ENCODE peak calls at places on chromosome 6, in eight cellular contexts. L is uterus; O is left ventricle myocardium inferior; Z is iPS DF 6.9; P is CD8-positive, alpha-beta T cell; N is body of pancreas; M is heart left ventricle; I is trophoblast cell. K is an unnamed sample. For H3K9me3 and H3K27me3, the result is how much of the 10 kb centered on the place peaks cover.

GRCh38 chr6:109644131-109644530 is 46.9 kb downstream of the AK9 start:
- DNase-seq in O (no peak), P (no peak), N (no peak), I (no peak), L (no peak), M (no peak), Z (no peak), K (no peak)

GRCh38 chr6:42552380-42552779 is 11.4 kb upstream of the UBR2 start:
- DNase-seq in Z (no peak), O (no peak), N (no peak), L (no peak), M (no peak), P (no peak), I (no peak), K (no peak)

GRCh38 chr6:128806274-128806673 is 76.7 kb upstream of the LAMA2 start:
- DNase-seq in P (no peak), M (no peak), L (no peak), Z (no peak), N (no peak), I (peak), O (no peak), K (no peak)

GRCh38 chr6:56279346-56280080 is 32.1 kb upstream of the COL21A1 start:
- DNase-seq in O (no peak), L (no peak), I (peak), M (no peak), P (no peak), N (no peak), Z (no peak), K (no peak)

GRCh38 chr6:46898011-46898410 is 23.7 kb downstream of the ADGRF5 start:
- DNase-seq in I (no peak), N (no peak), Z (no peak), O (no peak), P (no peak), M (no peak), L (no peak), K (no peak)

GRCh38 chr6:24883618-24884017 is 52.1 kb downstream of the RIPOR2 start:
- DNase-seq in I (no peak), P (no peak), N (no peak), L (no peak), M (no peak), O (no peak), Z (no peak), K (peak)

GRCh38 chr6:138607478-138608433 is 108.5 kb upstream of the NHSL1 start:
- DNase-seq in P (no peak), I (no peak), L (no peak), Z (no peak), N (no peak), O (no peak), M (no peak), K (no peak)

GRCh38 chr6:42523158-42523814 is 40.5 kb upstream of the UBR2 start:
- DNase-seq in L (no peak), P (no peak), Z (no peak), M (no peak), O (no peak), N (no peak), I (no peak), K (peak)

GRCh38 chr6:45587229-45588060 is 209.7 kb upstream of the SUPT3H start:
- DNase-seq in Z (no peak), N (no peak), I (no peak), O (no peak), M (no peak), L (no peak), P (no peak), K (no peak)

GRCh38 chr6:118708055-118708454 is 56.7 kb upstream of the CEP85L start:
- DNase-seq in L (no peak), P (no peak), M (no peak), O (no peak), N (no peak), Z (no peak), I (no peak), K (no peak)

GRCh38 chr6:75283907-75284284 is 696 bp downstream of the TMEM30A start:
- DNase-seq in P (no peak), N (no peak), L (no peak), M (no peak), I (no peak), Z (no peak), O (no peak), K (no peak)

GRCh38 chr6:134047673-134048072 is 4.8 kb downstream of the SLC2A12 start:
- DNase-seq in I (no peak), L (no peak), N (no peak), Z (no peak), M (peak), O (peak), P (no peak), K (peak)

GRCh38 chr6:65182681-65183080 is 524.3 kb downstream of the EYS start:
- DNase-seq in P (no peak), L (no peak), O (no peak), M (no peak), N (peak), I (no peak), Z (no peak), K (peak)

GRCh38 chr6:107064579-107065065 is 36.6 kb downstream of the MTRES1 start:
- DNase-seq in L (no peak), M (peak), O (no peak), I (no peak), N (peak), P (no peak), Z (no peak), K (peak)

GRCh38 chr6:18400831-18401446 is 13.8 kb downstream of the RNF144B start:
- DNase-seq in L (no peak), P (no peak), N (no peak), I (no peak), Z (no peak), M (no peak), O (no peak), K (no peak)

GRCh38 chr6:87700729-87701675 is 1.0 kb downstream of the AKIRIN2 start:
- DNase-seq in Z (no peak), L (peak), O (peak), M (peak), P (no peak), I (peak), N (peak), K (peak)

GRCh38 chr6:85362652-85363310 is 87.1 kb upstream of the NT5E start:
- DNase-seq in O (no peak), M (no peak), L (no peak), Z (no peak), I (no peak), P (no peak), N (no peak), K (peak)

GRCh38 chr6:134379086-134379485 is 61.2 kb upstream of the SGK1 start:
- DNase-seq in N (peak), L (no peak), O (no peak), P (no peak), Z (peak), M (no peak), I (peak), K (no peak)

GRCh38 chr6:25788305-25788922 is 33.9 kb downstream of the SLC17A4 start:
- DNase-seq in I (peak), O (no peak), L (no peak), Z (peak), N (peak), M (peak), P (no peak), K (peak)

GRCh38 chr6:55046869-55047422 is 127.4 kb upstream of the HCRTR2 start:
- DNase-seq in M (peak), P (no peak), O (no peak), N (peak), L (no peak), I (no peak), Z (peak), K (no peak)

GRCh38 chr6:139402935-139403386 is 28.5 kb upstream of the CITED2 start:
- DNase-seq in I (peak), L (no peak), O (no peak), M (no peak), N (no peak), Z (no peak), P (no peak), K (no peak)

GRCh38 chr6:16854986-16855385 is 93.7 kb upstream of the ATXN1 start:
- DNase-seq in I (no peak), Z (no peak), M (no peak), N (no peak), O (no peak), L (no peak), P (no peak), K (no peak)

GRCh38 chr6:72653032-72653431 is 31.2 kb downstream of the KCNQ5 start:
- DNase-seq in P (no peak), M (no peak), Z (no peak), I (peak), N (no peak), L (no peak), O (no peak), K (no peak)

GRCh38 chr6:163405412-163406309 is 8.9 kb upstream of the QKI start:
- DNase-seq in P (no peak), O (peak), N (peak), I (no peak), L (peak), M (peak), Z (no peak), K (peak)

GRCh38 chr6:105194106-105194505 is 14.3 kb upstream of the POPDC3 start:
- DNase-seq in M (no peak), P (no peak), I (no peak), O (no peak), Z (no peak), N (no peak), L (no peak), K (no peak)

GRCh38 chr6:105193647-105194046 is 13.8 kb upstream of the POPDC3 start:
- DNase-seq in O (no peak), Z (no peak), I (no peak), N (no peak), P (no peak), L (no peak), M (no peak), K (no peak)

GRCh38 chr6:105196076-105196475 is 16.3 kb upstream of the POPDC3 start:
- DNase-seq in M (no peak), O (no peak), I (no peak), Z (no peak), L (no peak), N (no peak), P (no peak), K (no peak)

GRCh38 chr6:105192707-105193465 is 13.1 kb upstream of the POPDC3 start:
- DNase-seq in Z (no peak), I (no peak), L (no peak), O (no peak), M (no peak), P (no peak), N (no peak), K (no peak)

GRCh38 chr6:105194591-105194990 is 14.8 kb upstream of the POPDC3 start:
- DNase-seq in N (no peak), M (no peak), L (no peak), Z (no peak), I (no peak), O (no peak), P (no peak), K (no peak)
- H3K4me3 ChIP-seq in N (no peak), M (no peak), L (no peak), Z (no peak), I (no peak), O (no peak), P (no peak), K (no peak)

DNA sequence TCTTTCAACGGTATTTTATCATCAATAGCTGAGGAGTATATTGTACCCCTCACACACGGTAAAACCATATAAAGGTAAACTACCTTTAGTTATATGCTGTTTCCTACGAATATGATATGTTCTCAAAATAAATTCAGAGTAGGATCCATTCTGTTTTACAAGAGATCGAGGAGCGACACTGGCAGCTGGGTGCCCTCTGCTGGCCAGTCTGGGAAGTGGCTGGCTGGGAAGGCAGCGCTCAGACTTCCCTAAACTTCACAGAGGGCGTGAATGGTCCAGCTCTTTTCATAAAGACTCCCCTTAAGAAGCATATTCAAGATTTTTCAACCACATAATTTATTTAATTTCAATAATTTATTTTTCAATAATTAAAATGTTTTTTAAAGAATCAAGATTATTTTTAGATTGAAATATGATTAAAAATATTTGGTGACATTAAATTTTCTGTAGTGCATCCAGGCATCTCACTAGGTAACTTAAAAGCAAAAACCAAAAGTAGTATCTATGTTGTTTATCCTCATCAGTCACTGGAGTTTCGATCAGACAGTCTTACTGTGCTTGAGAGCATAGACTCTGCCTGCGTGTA is 187.5 kb upstream of the PDE10A start:
- DNase-seq in M (peak), I (peak), P (peak), O (peak), Z (no peak), L (peak), N (peak), K (peak)
- H3K9me3 ChIP-seq in M (under half), I (under half), P (under half), O (under half), Z (under half), L (under half), N (under half), K (under half)

GRCh38 chr6:40588070-40588384 is 863 bp upstream of the LRFN2 start:
- DNase-seq in O (no peak), I (no peak), P (no peak), M (no peak), L (no peak), Z (no peak), N (no peak), K (no peak)

GRCh38 chr6:40587240-40588069 is at the start of gene LRFN2:
- DNase-seq in Z (no peak), O (peak), L (peak), N (peak), P (peak), M (peak), I (peak), K (peak)

GRCh38 chr6:40585661-40586269 is 1.4 kb downstream of the LRFN2 start:
- DNase-seq in Z (no peak), O (no peak), L (no peak), P (no peak), I (no peak), M (no peak), N (no peak), K (no peak)

GRCh38 chr6:40586369-40586768 is 795 bp downstream of the LRFN2 start:
- DNase-seq in N (no peak), Z (no peak), O (no peak), P (no peak), L (no peak), M (no peak), I (no peak), K (no peak)

GRCh38 chr6:40586800-40587201 is 363 bp downstream of the LRFN2 start:
- DNase-seq in I (no peak), N (peak), M (no peak), L (no peak), O (no peak), Z (no peak), P (no peak), K (no peak)
- H3K27me3 ChIP-seq in I (under half), N (under half), M (under half), L (under half), O (half or more), Z (under half), P (under half), K (under half)

GRCh38 chr6:112038756-112039430 is 15.0 kb upstream of the CCN6 start:
- DNase-seq in O (no peak), M (no peak), P (no peak), Z (no peak), N (no peak), I (peak), L (peak), K (no peak)

GRCh38 chr6:112039431-112039770 is 14.5 kb upstream of the CCN6 start:
- DNase-seq in P (no peak), Z (no peak), M (no peak), L (no peak), N (no peak), O (no peak), I (peak), K (no peak)

GRCh38 chr6:112038268-112038667 is 15.6 kb upstream of the CCN6 start:
- DNase-seq in Z (no peak), M (no peak), I (no peak), P (no peak), O (no peak), L (no peak), N (no peak), K (no peak)

GRCh38 chr6:112036088-112036637 is 17.7 kb upstream of the CCN6 start:
- DNase-seq in M (no peak), Z (no peak), O (no peak), P (no peak), N (no peak), L (no peak), I (no peak), K (no peak)

GRCh38 chr6:112037783-112038216 is 16.1 kb upstream of the CCN6 start:
- DNase-seq in I (peak), Z (no peak), O (peak), P (no peak), N (peak), M (peak), L (peak), K (peak)
- H3K4me3 ChIP-seq in I (no peak), Z (no peak), O (no peak), P (no peak), N (no peak), M (no peak), L (no peak), K (no peak)

GRCh38 chr6:168369776-168370175 is 50.2 kb upstream of the DACT2 start:
- DNase-seq in N (no peak), I (no peak), Z (no peak), M (no peak), L (no peak), O (no peak), P (no peak), K (no peak)
- H3K9me3 ChIP-seq in N (under half), I (under half), Z (under half), M (under half), L (under half), O (under half), P (under half), K (under half)

DNA sequence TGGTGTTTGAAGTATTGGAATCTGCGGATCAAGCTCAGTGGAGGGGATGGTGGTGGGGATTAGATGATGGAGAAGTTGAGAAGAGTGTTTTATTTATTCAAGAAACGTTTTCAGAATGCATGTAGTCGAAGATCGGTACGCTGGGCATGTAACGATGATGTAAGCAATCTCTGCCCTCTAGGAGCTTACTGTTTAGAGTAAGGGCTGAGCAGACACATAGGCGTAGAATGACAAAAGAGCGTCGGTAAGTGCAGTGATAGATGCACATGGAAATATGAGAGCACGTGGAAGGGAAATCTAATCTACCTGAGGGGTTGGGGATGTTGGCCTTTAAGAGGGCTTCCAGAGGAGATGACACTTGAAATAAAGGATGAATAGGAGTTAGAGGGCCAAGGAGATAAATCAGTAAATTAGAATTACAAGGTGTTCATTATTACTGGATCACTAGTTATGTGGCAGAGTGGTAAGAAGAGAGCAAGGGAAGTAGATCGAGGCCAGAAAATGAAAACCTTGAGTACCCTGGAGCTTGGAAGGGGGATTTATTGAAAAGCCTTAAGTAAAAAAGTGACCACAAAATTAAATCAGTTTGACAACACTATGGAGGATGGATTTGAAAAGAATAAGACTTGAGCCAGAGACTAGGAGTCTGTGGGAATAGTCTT is 747 bp downstream of the TRMT11 start:
- DNase-seq in I (peak), O (no peak), N (no peak), L (no peak), M (no peak), P (no peak), Z (no peak), K (no peak)
- H3K27me3 ChIP-seq in I (under half), O (under half), N (under half), L (under half), M (under half), P (under half), Z (under half), K (under half)

GRCh38 chr6:159044899-159045727 is at the start of gene TAGAP:
- DNase-seq in I (peak), L (peak), N (peak), O (peak), P (peak), M (peak), Z (no peak), K (no peak)
- H3K4me3 ChIP-seq in I (no peak), L (peak), N (no peak), O (peak), P (peak), M (peak), Z (no peak), K (no peak)

K was measured in MG63.